ENCODE peak calls at places on chromosomes 7 and 10, in nine cellular contexts. One of them, this sample, is unnamed.

GRCh38 chr10:30581779-30582380 is 47.7 kb downstream of the LYZL2 start:
- DNase-seq in HEK293T: peak; percentile 46
- DNase-seq in M059J: peak; percentile 36
- DNase-seq in MM.1S: no peak
- DNase-seq in T-helper 22 cell: no peak
- DNase-seq in fibroblast of pulmonary artery: peak; percentile 68
- DNase-seq in NB4: peak; percentile 50
- DNase-seq in NCI-H526 treated with DMSO at 0.1 percent for 48 hours: no peak
- DNase-seq in activated CD4-positive, CD25-positive, alpha-beta regulatory T cell: no peak
- DNase-seq in this sample: peak; percentile 74

GRCh38 chr7:23443974-23444373 is 26.3 kb downstream of the IGF2BP3 start:
- DNase-seq in T-helper 22 cell: no peak
- DNase-seq in activated CD4-positive, CD25-positive, alpha-beta regulatory T cell: no peak
- DNase-seq in HEK293T: no peak
- DNase-seq in NB4: peak; percentile 58
- DNase-seq in fibroblast of pulmonary artery: no peak
- DNase-seq in NCI-H526 treated with DMSO at 0.1 percent for 48 hours: no peak
- DNase-seq in M059J: no peak
- DNase-seq in MM.1S: no peak
- DNase-seq in this sample: no peak

GRCh38 chr10:12703141-12703540 is 298.4 kb downstream of the CCDC3 start:
- DNase-seq in M059J: no peak
- DNase-seq in MM.1S: no peak
- DNase-seq in HEK293T: no peak
- DNase-seq in NCI-H526 treated with DMSO at 0.1 percent for 48 hours: no peak
- DNase-seq in fibroblast of pulmonary artery: no peak
- DNase-seq in NB4: no peak
- DNase-seq in activated CD4-positive, CD25-positive, alpha-beta regulatory T cell: no peak
- DNase-seq in T-helper 22 cell: no peak
- DNase-seq in this sample: no peak

GRCh38 chr7:13742719-13743640 is 246.5 kb downstream of the ETV1 start:
- DNase-seq in NB4: peak; percentile 51
- DNase-seq in activated CD4-positive, CD25-positive, alpha-beta regulatory T cell: no peak
- DNase-seq in fibroblast of pulmonary artery: peak; percentile 75
- DNase-seq in M059J: peak; percentile 73
- DNase-seq in MM.1S: peak; percentile 30
- DNase-seq in HEK293T: peak; percentile 24
- DNase-seq in T-helper 22 cell: no peak
- DNase-seq in NCI-H526 treated with DMSO at 0.1 percent for 48 hours: peak; percentile 9
- DNase-seq in this sample: peak; percentile 60

GRCh38 chr10:3071405-3072198 is 4.3 kb downstream of the PFKP start:
- DNase-seq in fibroblast of pulmonary artery: peak; percentile 65
- DNase-seq in NB4: peak; percentile 67
- DNase-seq in T-helper 22 cell: no peak
- DNase-seq in HEK293T: no peak
- DNase-seq in MM.1S: no peak
- DNase-seq in NCI-H526 treated with DMSO at 0.1 percent for 48 hours: no peak
- DNase-seq in activated CD4-positive, CD25-positive, alpha-beta regulatory T cell: no peak
- DNase-seq in M059J: peak; percentile 92
- DNase-seq in this sample: peak; percentile 13

GRCh38 chr10:130020651-130021372 is 56.7 kb upstream of the EBF3 start:
- DNase-seq in M059J: peak; percentile 4
- DNase-seq in MM.1S: no peak
- DNase-seq in HEK293T: no peak
- DNase-seq in NB4: peak; percentile 89
- DNase-seq in NCI-H526 treated with DMSO at 0.1 percent for 48 hours: no peak
- DNase-seq in activated CD4-positive, CD25-positive, alpha-beta regulatory T cell: no peak
- DNase-seq in T-helper 22 cell: no peak
- DNase-seq in fibroblast of pulmonary artery: peak; percentile 1
- DNase-seq in this sample: no peak

GRCh38 chr7:103593691-103594090 is 147.7 kb upstream of the SLC26A5 start:
- DNase-seq in NCI-H526 treated with DMSO at 0.1 percent for 48 hours: no peak
- DNase-seq in T-helper 22 cell: no peak
- DNase-seq in MM.1S: no peak
- DNase-seq in M059J: peak; percentile 66
- DNase-seq in fibroblast of pulmonary artery: no peak
- DNase-seq in HEK293T: no peak
- DNase-seq in activated CD4-positive, CD25-positive, alpha-beta regulatory T cell: no peak
- DNase-seq in NB4: no peak
- DNase-seq in this sample: no peak

GRCh38 chr7:157318015-157318706 is 18.6 kb upstream of the DNAJB6 start:
- DNase-seq in activated CD4-positive, CD25-positive, alpha-beta regulatory T cell: no peak
- DNase-seq in NCI-H526 treated with DMSO at 0.1 percent for 48 hours: no peak
- DNase-seq in NB4: peak; percentile 84
- DNase-seq in M059J: peak; percentile 70
- DNase-seq in T-helper 22 cell: no peak
- DNase-seq in HEK293T: no peak
- DNase-seq in fibroblast of pulmonary artery: no peak
- DNase-seq in MM.1S: no peak
- DNase-seq in this sample: no peak

GRCh38 chr10:89966211-89966610 is 264.8 kb downstream of the KIF20B start:
- DNase-seq in NCI-H526 treated with DMSO at 0.1 percent for 48 hours: no peak
- DNase-seq in NB4: no peak
- DNase-seq in activated CD4-positive, CD25-positive, alpha-beta regulatory T cell: no peak
- DNase-seq in HEK293T: no peak
- DNase-seq in fibroblast of pulmonary artery: no peak
- DNase-seq in MM.1S: no peak
- DNase-seq in T-helper 22 cell: no peak
- DNase-seq in M059J: no peak
- DNase-seq in this sample: no peak